ENCODE peak calls at places on chromosomes 4 and X, in ten cellular contexts. W is naive thymus-derived CD4-positive, alpha-beta T cell; C is GM23248; P is PC-3; V is hepatocyte; M is heart left ventricle; L is CD4-positive, alpha-beta memory T cell; B is IMR-90; F is aorta; H is tibial artery. Y is an unnamed sample.

GRCh38 chr4:31518796-31519250 is 798.7 kb downstream of the PCDH7 start:
- DNase-seq in W (no peak), C (peak; percentile 3), P (peak; percentile 80), V (peak; percentile 35), M (no peak), L (peak; percentile 24), B (peak; percentile 32), F (no peak), H (no peak), Y (no peak)

GRCh38 chr4:122313001-122313400 is 65.8 kb upstream of the ADAD1 start:
- DNase-seq in W (no peak), C (peak; percentile 15), P (no peak), V (no peak), M (no peak), L (no peak), B (no peak), F (no peak), H (no peak), Y (no peak)

GRCh38 chrX:11381464-11381863 is 88.3 kb downstream of the AMELX start:
- DNase-seq in W (no peak), C (peak; percentile 60), P (peak; percentile 77), V (peak; percentile 65), M (peak; percentile 22), L (no peak), B (peak; percentile 63), F (peak; percentile 50), H (peak; percentile 50), Y (no peak)

GRCh38 chrX:47579537-47579936 is 2.7 kb upstream of the TIMP1 start:
- DNase-seq in W (peak; percentile 38), C (peak; percentile 86), P (peak; percentile 75), V (peak; percentile 4), M (no peak), L (no peak), B (peak; percentile 90), F (peak; percentile 72), H (no peak), Y (no peak)

GRCh38 chrX:38817004-38817703 is 15.9 kb downstream of the MID1IP1 start:
- DNase-seq in W (no peak), C (peak; percentile 24), P (peak; percentile 53), V (peak; percentile 48), M (peak; percentile 59), L (no peak), B (peak; percentile 43), F (peak; percentile 66), H (peak; percentile 36), Y (no peak)

GRCh38 chr4:67727124-67727850 is 26.3 kb upstream of the UBA6 start:
- DNase-seq in W (no peak), C (peak; percentile 81), P (peak; percentile 75), V (no peak), M (no peak), L (no peak), B (peak; percentile 45), F (no peak), H (no peak), Y (no peak)

GRCh38 chr4:6263541-6264540 is 5.8 kb upstream of the WFS1 start:
- DNase-seq in W (no peak), C (peak; percentile 64), P (peak; percentile 61), V (peak; percentile 72), M (peak; percentile 53), L (no peak), B (peak; percentile 63), F (peak; percentile 62), H (no peak), Y (no peak)

GRCh38 chr4:146428298-146428697 is 93.4 kb downstream of the SLC10A7 start:
- DNase-seq in W (no peak), C (no peak), P (no peak), V (no peak), M (no peak), L (no peak), B (peak; percentile 16), F (no peak), H (no peak), Y (no peak)

GRCh38 chrX:154094833-154095232 is 2.7 kb downstream of the MECP2 start:
- DNase-seq in W (no peak), C (no peak), P (no peak), V (no peak), M (no peak), L (no peak), B (no peak), F (no peak), H (no peak), Y (no peak)

GRCh38 chr4:147955827-147956565 is 224.1 kb downstream of the ARHGAP10 start:
- DNase-seq in W (no peak), C (peak; percentile 33), P (no peak), V (no peak), M (no peak), L (no peak), B (no peak), F (no peak), H (no peak), Y (no peak)

GRCh38 chr4:56055991-56056390 is 107.2 kb downstream of the CEP135 start:
- DNase-seq in W (no peak), C (no peak), P (no peak), V (no peak), M (no peak), L (no peak), B (no peak), F (no peak), H (no peak), Y (no peak)

GRCh38 chrX:134868766-134869495 is 121.9 kb upstream of the SMIM10 start:
- DNase-seq in W (no peak), C (peak; percentile 89), P (peak; percentile 84), V (no peak), M (no peak), L (no peak), B (peak; percentile 96), F (no peak), H (no peak), Y (no peak)

GRCh38 chr4:76473186-76473585 is 38.2 kb downstream of the SHROOM3 start:
- DNase-seq in W (no peak), C (no peak), P (no peak), V (no peak), M (no peak), L (no peak), B (no peak), F (no peak), H (no peak), Y (no peak)

GRCh38 chr4:183242291-183242690 is 77.8 kb downstream of the CLDN22 start:
- DNase-seq in W (no peak), C (no peak), P (no peak), V (no peak), M (no peak), L (no peak), B (no peak), F (no peak), H (no peak), Y (no peak)

GRCh38 chr4:174152717-174153466 is 130.6 kb downstream of the FBXO8 start:
- DNase-seq in W (no peak), C (no peak), P (no peak), V (no peak), M (no peak), L (no peak), B (no peak), F (no peak), H (no peak), Y (no peak)

GRCh38 chr4:139857977-139858376 is 192.4 kb downstream of the MGST2 start:
- DNase-seq in W (no peak), C (no peak), P (no peak), V (no peak), M (no peak), L (no peak), B (no peak), F (no peak), H (no peak), Y (no peak)
- H3K4me1 ChIP-seq in W (no peaks in the 10 kb centered on the region), C (no peaks in the 10 kb centered on the region), P (peaks cover 17% of the 10 kb centered on the region), V (peaks cover 11% of the 10 kb centered on the region), M (no peaks in the 10 kb centered on the region), L (no peaks in the 10 kb centered on the region), B (no peaks in the 10 kb centered on the region), F (no peaks in the 10 kb centered on the region), H (no peaks in the 10 kb centered on the region), Y (no peaks in the 10 kb centered on the region)

GRCh38 chrX:45003080-45003479 is 130.1 kb downstream of the KDM6A start:
- DNase-seq in W (no peak), C (no peak), P (no peak), V (no peak), M (no peak), L (no peak), B (no peak), F (no peak), H (no peak), Y (no peak)
- H3K4me3 ChIP-seq in W (no peak overlapping the region), C (no peak overlapping the region), P (no peak overlapping the region), V (no peak overlapping the region), M (no peak overlapping the region), L (no peak overlapping the region), B (no peak overlapping the region), F (no peak overlapping the region), H (no peak overlapping the region), Y (no peak overlapping the region)

DNA sequence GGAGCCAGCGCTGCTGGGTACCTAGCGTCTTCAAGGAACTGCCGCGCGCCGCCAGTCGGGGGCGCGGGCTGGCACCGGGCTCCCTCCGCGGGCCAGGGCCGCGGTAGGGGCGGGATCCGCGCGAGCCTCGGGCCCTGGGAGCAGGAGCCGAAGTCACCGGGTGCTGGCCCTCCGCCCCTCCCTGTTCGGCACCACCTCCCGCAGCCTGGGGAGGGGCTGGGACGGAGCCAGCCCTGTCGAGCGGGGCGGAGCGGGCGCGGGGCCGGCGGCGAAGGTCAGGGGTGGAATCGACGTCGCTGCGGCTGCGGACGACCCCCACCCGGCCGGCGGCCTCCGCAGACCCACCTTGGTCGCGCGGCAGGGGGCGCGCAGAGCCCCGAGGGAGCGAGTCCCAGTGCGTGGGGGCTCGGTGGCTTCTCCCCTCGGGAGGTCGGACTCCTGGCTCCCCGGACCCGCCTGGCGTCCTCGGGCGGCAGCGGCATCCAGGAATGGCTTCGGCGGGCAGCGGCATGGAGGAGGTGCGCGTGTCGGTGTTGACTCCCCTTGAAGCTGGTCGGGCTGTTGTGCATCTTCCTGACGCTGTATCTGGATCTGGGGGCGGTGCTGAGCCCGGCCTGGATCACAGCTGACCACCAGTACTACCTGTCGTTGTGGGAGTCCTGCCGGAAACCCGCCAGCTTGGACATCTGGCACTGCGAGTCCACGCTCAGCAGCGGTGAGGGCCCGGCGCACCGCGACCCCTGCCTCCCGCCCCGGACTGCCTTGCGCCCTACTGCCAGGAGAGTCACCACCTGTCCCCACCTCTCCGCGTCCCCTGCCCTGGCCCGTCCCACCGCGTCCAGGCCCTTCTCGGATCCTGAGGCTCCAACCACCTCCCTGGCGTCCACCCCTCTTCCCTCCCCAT is 50.5 kb upstream of the FAM47C start:
- DNase-seq in W (no peak), C (no peak), P (no peak), V (peak; percentile 70), M (no peak), L (no peak), B (no peak), F (peak; percentile 43), H (no peak), Y (no peak)
- H3K27me3 ChIP-seq in W (no peaks in the 10 kb centered on the region), C (no peaks in the 10 kb centered on the region), P (no peaks in the 10 kb centered on the region), V (peaks cover 14% of the 10 kb centered on the region), M (peaks cover 24% of the 10 kb centered on the region), L (no peaks in the 10 kb centered on the region), B (no peaks in the 10 kb centered on the region), F (no peaks in the 10 kb centered on the region), H (no peaks in the 10 kb centered on the region), Y (no peaks in the 10 kb centered on the region)

DNA sequence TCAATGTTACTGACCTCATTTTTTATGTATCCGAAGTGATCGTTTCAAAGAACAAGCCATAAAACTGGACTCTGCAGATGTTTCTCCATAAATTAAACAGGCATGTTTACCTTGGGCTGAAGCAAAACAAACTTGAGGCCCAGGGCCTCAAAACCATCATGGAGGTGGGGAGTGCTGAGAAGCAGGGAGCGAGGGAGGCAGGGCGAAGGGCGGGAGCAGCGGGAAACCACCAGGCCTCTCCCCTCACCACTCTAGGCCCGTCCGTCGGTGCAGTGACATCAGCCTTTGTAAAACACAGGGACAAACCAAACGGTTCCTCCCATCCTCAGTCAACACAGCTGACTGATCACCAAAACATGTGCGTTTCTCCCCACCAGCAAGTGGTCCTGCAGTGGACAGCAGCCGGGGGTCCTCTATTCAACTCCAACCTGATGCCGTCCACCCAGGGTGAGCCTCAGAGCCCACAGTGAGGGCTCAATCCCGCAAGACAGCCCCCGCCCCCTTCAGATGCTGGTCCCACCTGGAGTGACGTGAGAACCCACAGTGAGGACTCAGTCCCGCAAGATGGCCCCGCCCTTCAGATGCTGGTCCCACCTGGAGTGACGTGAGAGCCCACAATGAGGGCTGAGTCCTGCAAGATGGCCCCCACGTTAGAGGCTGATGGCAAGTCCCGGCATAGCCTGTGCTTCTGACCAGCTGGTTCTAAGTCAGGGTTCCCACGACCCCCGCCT is 103.0 kb upstream of the LRPAP1 start:
- DNase-seq in W (no peak), C (no peak), P (no peak), V (no peak), M (no peak), L (no peak), B (no peak), F (peak; percentile 27), H (no peak), Y (no peak)
- H3K4me1 ChIP-seq in W (no peaks in the 10 kb centered on the region), C (no peaks in the 10 kb centered on the region), P (no peaks in the 10 kb centered on the region), V (no peaks in the 10 kb centered on the region), M (no peaks in the 10 kb centered on the region), L (no peaks in the 10 kb centered on the region), B (no peaks in the 10 kb centered on the region), F (no peaks in the 10 kb centered on the region), H (peaks cover 5% of the 10 kb centered on the region), Y (no peaks in the 10 kb centered on the region)